ENCODE peak calls at places on chromosomes 16 and 17, in nine cellular contexts. O is stimulated activated CD8-positive, alpha-beta memory T cell treated with anti-CD3 and anti-CD28 coated beads, Interleukin-7, amount 100 ng/mL, for 1 hour; E is activated naive CD4-positive, alpha-beta T cell treated with anti-CD3 and anti-CD28 coated beads, Interleukin-2, amount 10 ng/mL, durations not matched to agents 7 days and 5 days; D is SHP77 treated with DMSO at 0.1 percent for 48 hours; J is M059J; Q is frontal cortex; H is T-cell; M is lower lobe of right lung; X is T follicular helper cell. U is an unnamed sample.

GRCh38 chr17:76414334-76415295 is 30.2 kb downstream of the SPHK1 start:
- DNase-seq in E (no peak), O (no peak), X (no peak), Q (peak), H (no peak), D (peak), M (no peak), J (peak), U (peak)

GRCh38 chr16:85372627-85373372 is 240.3 kb upstream of the GSE1 start:
- DNase-seq in Q (no peak), H (peak), M (no peak), O (no peak), J (peak), E (peak), D (no peak), X (no peak), U (no peak)

GRCh38 chr16:17061326-17061725 is 409.4 kb downstream of the XYLT1 start:
- DNase-seq in E (no peak), H (no peak), Q (no peak), M (no peak), O (no peak), D (no peak), X (no peak), J (no peak), U (no peak)

GRCh38 chr16:71356051-71356740 is 2.3 kb upstream of the CALB2 start:
- DNase-seq in X (no peak), O (no peak), M (no peak), H (no peak), Q (no peak), E (no peak), D (no peak), J (no peak), U (no peak)

GRCh38 chr16:54030451-54030850 is 256.1 kb downstream of the IRX3 start:
- DNase-seq in J (no peak), O (no peak), H (no peak), Q (no peak), E (no peak), X (no peak), D (no peak), M (no peak), U (no peak)

GRCh38 chr16:3171855-3172593 is 16.0 kb upstream of the OR1F1 start:
- DNase-seq in H (no peak), O (no peak), M (peak), J (peak), D (no peak), E (no peak), Q (no peak), X (no peak), U (no peak)

GRCh38 chr17:38728290-38728831 is 1.8 kb upstream of the CISD3 start:
- DNase-seq in Q (no peak), M (no peak), E (peak), J (no peak), H (peak), O (peak), X (peak), D (no peak), U (no peak)

GRCh38 chr16:61432421-61432820 is 603.8 kb downstream of the CDH8 start:
- DNase-seq in E (no peak), M (no peak), O (no peak), X (no peak), J (no peak), Q (no peak), H (no peak), D (peak), U (no peak)

GRCh38 chr17:74417178-74418045 is 14.5 kb upstream of the GPRC5C start:
- DNase-seq in X (no peak), E (no peak), H (no peak), Q (no peak), O (no peak), D (no peak), J (peak), M (no peak), U (no peak)

GRCh38 chr16:25707982-25708583 is 16.3 kb downstream of the HS3ST4 start:
- DNase-seq in Q (no peak), M (no peak), J (peak), O (no peak), H (no peak), X (no peak), D (no peak), E (peak), U (no peak)

GRCh38 chr17:56982312-56982711 is 4.4 kb downstream of the SCPEP1 start:
- DNase-seq in X (no peak), H (no peak), O (no peak), Q (no peak), E (no peak), M (no peak), D (no peak), J (no peak), U (no peak)

GRCh38 chr17:34379876-34380275 is 16.8 kb upstream of the CCL1 start:
- DNase-seq in J (peak), O (no peak), E (no peak), Q (no peak), H (no peak), D (no peak), X (no peak), M (no peak), U (no peak)

GRCh38 chr17:62671553-62671952 is 44.1 kb downstream of the MRC2 start:
- DNase-seq in O (no peak), D (peak), J (no peak), X (no peak), Q (no peak), M (peak), E (no peak), H (no peak), U (peak)

GRCh38 chr17:81712468-81713003 is 452 bp downstream of the SLC25A10 start:
- DNase-seq in H (no peak), M (no peak), O (no peak), X (no peak), E (no peak), J (peak), D (no peak), Q (peak), U (peak)

GRCh38 chr17:1255041-1255440 is 15.2 kb upstream of the BHLHA9 start:
- DNase-seq in D (no peak), X (no peak), M (no peak), J (no peak), Q (no peak), E (no peak), H (no peak), O (no peak), U (no peak)

GRCh38 chr16:14608111-14608566 is 21.9 kb downstream of the PARN start:
- DNase-seq in Q (no peak), J (no peak), X (no peak), D (no peak), M (no peak), H (no peak), E (no peak), O (no peak), U (no peak)

GRCh38 chr17:45668316-45668715 is 115.8 kb upstream of the CRHR1 start:
- DNase-seq in M (peak), H (no peak), Q (no peak), D (no peak), E (no peak), X (no peak), O (no peak), J (no peak), U (no peak)

GRCh38 chr17:80455784-80456183 is 20.6 kb downstream of the NPTX1 start:
- DNase-seq in E (no peak), M (no peak), O (no peak), J (no peak), H (no peak), Q (no peak), D (peak), X (no peak), U (peak)

GRCh38 chr17:9343513-9343912 is 232.1 kb downstream of the STX8 start:
- DNase-seq in H (no peak), M (no peak), J (no peak), X (no peak), Q (no peak), D (no peak), O (no peak), E (no peak), U (no peak)

GRCh38 chr16:69616082-69616481 is 50.3 kb downstream of the NFAT5 start:
- DNase-seq in O (no peak), M (no peak), Q (no peak), E (no peak), D (no peak), J (no peak), H (no peak), X (no peak), U (no peak)

GRCh38 chr16:66390346-66391108 is 24.0 kb downstream of the CDH5 start:
- DNase-seq in J (no peak), D (no peak), Q (no peak), X (no peak), M (no peak), E (no peak), H (no peak), O (no peak), U (no peak)

GRCh38 chr17:68453991-68454665 is 3.2 kb downstream of the WIPI1 start:
- DNase-seq in O (no peak), Q (no peak), X (no peak), E (no peak), M (no peak), J (no peak), D (no peak), H (no peak), U (no peak)

GRCh38 chr16:31331807-31332301 is 23.1 kb upstream of the ITGAX start:
- DNase-seq in H (no peak), M (no peak), O (no peak), X (no peak), Q (peak), J (no peak), E (no peak), D (no peak), U (peak)

GRCh38 chr16:80973991-80974390 is 32.7 kb downstream of the CMC2 start:
- DNase-seq in O (no peak), X (no peak), J (peak), E (no peak), Q (no peak), D (no peak), H (no peak), M (no peak), U (no peak)

GRCh38 chr16:87100306-87101058 is 216.7 kb downstream of the C16orf95 start:
- DNase-seq in M (no peak), E (no peak), H (no peak), J (no peak), D (no peak), O (no peak), Q (no peak), X (no peak), U (no peak)

GRCh38 chr16:61820398-61820797 is 215.8 kb downstream of the CDH8 start:
- DNase-seq in X (no peak), O (no peak), J (peak), Q (no peak), H (no peak), D (no peak), M (no peak), E (no peak), U (no peak)

GRCh38 chr17:1907216-1907631 is 77.4 kb downstream of the RPA1 start:
- DNase-seq in X (no peak), O (no peak), Q (no peak), D (no peak), M (no peak), E (no peak), J (peak), H (no peak), U (no peak)

U was measured in Right ventricle myocardium inferior.